ENCODE peak calls at places on chromosomes 11 and 22, in four cellular contexts. Z, B, C and J are unnamed samples.

GRCh38 chr11:113159967-113160621 is 154.3 kb upstream of the TTC12 start:
- DNase-seq in Z (no peak), B (no peak), C (no peak), J (no peak)

GRCh38 chr11:110712643-110713468 is 619 bp upstream of the ARHGAP20 start:
- DNase-seq in Z (no peak), B (no peak), C (no peak), J (no peak)

GRCh38 chr11:83007909-83008580 is 63.7 kb downstream of the RAB30 start:
- DNase-seq in Z (peak; percentile 63), B (no peak), C (no peak), J (no peak)

GRCh38 chr11:62881579-62882427 is 1.1 kb downstream of the SLC3A2 start:
- DNase-seq in Z (peak; percentile 91), B (peak; percentile 97), C (peak; percentile 89), J (peak; percentile 95)

GRCh38 chr22:30636226-30637077 is 871 bp downstream of the SLC35E4 start:
- DNase-seq in Z (peak; percentile 70), B (peak; percentile 12), C (peak; percentile 12), J (no peak)

GRCh38 chr11:134024420-134025085 is 44.3 kb upstream of the JAM3 start:
- DNase-seq in Z (no peak), B (no peak), C (no peak), J (peak; percentile 70)

GRCh38 chr11:84901986-84902385 is 725.2 kb downstream of the DLG2 start:
- DNase-seq in Z (no peak), B (no peak), C (no peak), J (no peak)

GRCh38 chr11:70146309-70146708 is 56.8 kb upstream of the FADD start:
- DNase-seq in Z (no peak), B (no peak), C (no peak), J (no peak)

GRCh38 chr22:33038131-33038772 is 19.9 kb downstream of the SYN3 start:
- DNase-seq in Z (no peak), B (no peak), C (no peak), J (no peak)

GRCh38 chr22:36775589-36775965 is 342 bp downstream of the IFT27 start:
- DNase-seq in Z (peak; percentile 43), B (peak; percentile 36), C (peak; percentile 47), J (no peak)

GRCh38 chr11:117005758-117006157 is 92.5 kb downstream of the SIK3 start:
- DNase-seq in Z (peak; percentile 37), B (no peak), C (no peak), J (peak; percentile 68)

GRCh38 chr22:45550416-45550815 is 47.7 kb downstream of the FBLN1 start:
- DNase-seq in Z (no peak), B (no peak), C (no peak), J (no peak)

GRCh38 chr11:16773981-16774710 is 35.7 kb downstream of the C11orf58 start:
- DNase-seq in Z (no peak), B (no peak), C (no peak), J (no peak)

GRCh38 chr11:57154718-57155117 is 27.0 kb upstream of the LRRC55 start:
- DNase-seq in Z (no peak), B (no peak), C (no peak), J (no peak)

GRCh38 chr11:80473562-80473961 is 1032.7 kb upstream of the TENM4 start:
- DNase-seq in Z (peak; percentile 46), B (no peak), C (no peak), J (no peak)

GRCh38 chr11:10302744-10303557 is 1.9 kb upstream of the ADM start:
- DNase-seq in Z (peak; percentile 73), B (peak; percentile 70), C (peak; percentile 73), J (peak; percentile 37)

GRCh38 chr11:2558402-2558801 is 113.6 kb downstream of the KCNQ1 start:
- DNase-seq in Z (no peak), B (no peak), C (no peak), J (no peak)

GRCh38 chr22:28885939-28886338 is 2.6 kb downstream of the ZNRF3 start:
- DNase-seq in Z (no peak), B (no peak), C (no peak), J (no peak)

GRCh38 chr11:28760676-28761390 is 652.6 kb downstream of the METTL15 start:
- DNase-seq in Z (no peak), B (no peak), C (no peak), J (no peak)

GRCh38 chr22:17964153-17964552 is 60.2 kb downstream of the MICAL3 start:
- DNase-seq in Z (no peak), B (no peak), C (no peak), J (no peak)

GRCh38 chr11:10317281-10317755 is 12.4 kb downstream of the ADM start:
- DNase-seq in Z (peak; percentile 68), B (no peak), C (no peak), J (no peak)

GRCh38 chr11:61980783-61981541 is 13.5 kb upstream of the FTH1 start:
- DNase-seq in Z (no peak), B (no peak), C (no peak), J (peak; percentile 18)

GRCh38 chr11:1129666-1130160 is 28.0 kb upstream of the MUC5AC start:
- DNase-seq in Z (no peak), B (no peak), C (no peak), J (no peak)

GRCh38 chr11:121692236-121692635 is 239.5 kb upstream of the SORL1-AS1 start:
- DNase-seq in Z (no peak), B (no peak), C (no peak), J (no peak)

GRCh38 chr22:28894320-28894719 is 10.9 kb downstream of the ZNRF3 start:
- DNase-seq in Z (no peak), B (no peak), C (no peak), J (peak; percentile 81)

GRCh38 chr22:46592390-46592872 is 27.8 kb upstream of the GRAMD4 start:
- DNase-seq in Z (peak; percentile 83), B (peak; percentile 48), C (no peak), J (peak; percentile 90)

GRCh38 chr11:65699306-65699705 is 12.7 kb upstream of the KAT5 start:
- DNase-seq in Z (no peak), B (no peak), C (no peak), J (no peak)

GRCh38 chr11:76642341-76642740 is 28.2 kb downstream of the LRRC32 start:
- DNase-seq in Z (no peak), B (peak; percentile 26), C (no peak), J (no peak)

GRCh38 chr22:45626198-45626651 is 45.4 kb upstream of the ATXN10 start:
- DNase-seq in Z (no peak), B (no peak), C (no peak), J (no peak)